ENCODE peak calls at places on chromosomes 5 and 9, in five cellular contexts. D is HepG2, H is IMR-90, A is SK-N-SH, J is GM12878. F is an unnamed sample.

GRCh38 chr9:100933656-100934055 is 94.9 kb upstream of the PLPPR1 start:
- DNase-seq in J (no peak), D (no peak), A (no peak), H (no peak), F (no peak)

GRCh38 chr9:29021632-29022031 is 1448.4 kb upstream of the C9orf72 start:
- DNase-seq in D (no peak), A (no peak), J (no peak), H (no peak), F (no peak)

GRCh38 chr9:26326473-26327044 is 566.0 kb downstream of the CAAP1 start:
- DNase-seq in H (peak; percentile 81), A (peak; percentile 44), D (peak; percentile 44), J (peak; percentile 17), F (no peak)

GRCh38 chr9:125999504-125999881 is 252.3 kb downstream of the PBX3 start:
- DNase-seq in A (peak; percentile 24), J (no peak), D (no peak), H (no peak), F (no peak)

GRCh38 chr9:37953775-37954437 is 50.0 kb upstream of the SLC25A51 start:
- DNase-seq in D (no peak), J (peak; percentile 80), H (peak; percentile 100), A (no peak), F (peak; percentile 77)

GRCh38 chr9:25677301-25678146 is 720 bp downstream of the TUSC1 start:
- DNase-seq in H (peak; percentile 55), A (peak; percentile 87), J (no peak), D (no peak), F (no peak)

GRCh38 chr9:114592356-114592755 is 4.8 kb downstream of the ATP6V1G1 start:
- DNase-seq in D (no peak), A (no peak), H (peak; percentile 49), J (no peak), F (no peak)

GRCh38 chr5:170173227-170173626 is 59.6 kb upstream of the C5orf58 start:
- DNase-seq in A (no peak), J (no peak), D (no peak), H (peak; percentile 23), F (no peak)

GRCh38 chr5:132073231-132074013 is at the start of gene CSF2:
- DNase-seq in H (peak; percentile 40), J (no peak), D (peak; percentile 45), A (no peak), F (no peak)

GRCh38 chr9:134165357-134166315 is 1.3 kb upstream of the RNU6ATAC start:
- DNase-seq in H (peak; percentile 19), D (no peak), A (peak; percentile 63), J (no peak), F (no peak)

GRCh38 chr9:6946583-6946982 is 188.8 kb downstream of the KDM4C start:
- DNase-seq in H (no peak), A (no peak), J (no peak), D (no peak), F (no peak)

GRCh38 chr5:142421625-142422397 is 97.0 kb upstream of the SPRY4 start:
- DNase-seq in A (no peak), J (no peak), H (no peak), D (no peak), F (no peak)

GRCh38 chr5:65209341-65209740 is 272.4 kb downstream of the ADAMTS6 start:
- DNase-seq in J (no peak), D (no peak), A (no peak), H (peak; percentile 96), F (no peak)

GRCh38 chr5:50751064-50751657 is 84.7 kb downstream of the PARP8 start:
- DNase-seq in H (peak; percentile 55), J (peak; percentile 27), D (peak; percentile 30), A (peak; percentile 48), F (peak; percentile 36)

DNA sequence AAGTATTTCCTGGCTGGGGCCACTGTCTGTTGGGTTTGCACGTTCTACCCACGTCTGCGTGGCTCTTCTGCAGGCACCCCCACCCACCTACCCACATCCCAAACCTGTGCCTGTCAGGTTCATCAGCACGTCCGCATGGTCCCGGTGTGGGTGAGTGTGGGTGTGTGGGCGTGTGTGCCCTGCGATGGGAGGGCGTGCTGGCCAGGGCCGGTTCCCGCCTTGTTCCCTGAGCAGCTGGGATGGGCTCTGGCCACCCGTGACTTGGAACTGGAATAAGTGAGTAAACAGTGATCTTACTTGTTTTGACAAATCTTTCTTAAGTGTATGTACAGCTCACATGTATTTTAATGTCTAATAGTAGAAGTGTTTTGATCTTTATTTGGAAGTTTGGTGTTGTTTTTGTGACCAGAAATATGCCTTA is 20.4 kb downstream of the ERGIC1 start:
- DNase-seq in J (no peak), A (no peak), D (no peak), H (peak; percentile 63), F (no peak)
- TF ChIP-seq MXI1 in J (no peak), A (no peak), D (no peak), H (no peak), F (no peak)

DNA sequence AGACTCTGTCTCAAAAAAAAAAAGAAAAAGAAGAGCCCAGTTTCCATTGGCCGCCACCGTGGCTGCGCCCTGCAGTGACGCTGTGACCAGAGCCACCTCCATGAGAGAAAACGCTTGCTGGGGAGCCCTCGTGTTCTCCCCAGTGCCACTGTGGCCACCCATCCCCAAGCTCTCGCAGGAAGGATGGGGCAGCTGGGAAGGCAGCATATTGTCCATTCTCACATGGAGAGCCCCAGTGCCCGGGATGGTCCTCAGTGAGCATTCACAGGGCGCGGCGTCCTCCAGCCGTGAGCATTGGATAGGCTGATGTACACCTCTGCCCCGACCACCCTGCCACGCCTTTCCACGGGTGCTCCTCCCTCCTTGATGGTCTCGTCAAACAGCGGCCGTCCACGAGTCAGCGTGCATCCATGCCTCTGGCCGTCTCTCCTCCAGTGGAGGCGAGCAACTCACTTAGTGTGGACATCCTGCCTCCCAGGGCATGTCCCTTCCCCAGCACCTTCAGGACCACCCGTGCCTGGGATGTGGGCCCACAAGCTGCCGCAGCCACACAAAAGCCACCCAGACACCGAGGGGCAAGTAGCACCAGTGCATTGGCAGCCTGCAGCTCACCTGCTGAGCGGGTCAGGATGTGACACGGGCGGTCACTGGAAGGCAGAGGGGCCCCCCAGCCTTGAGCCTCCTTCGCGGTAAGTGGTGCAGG is 23.4 kb upstream of the SLC6A19 start:
- DNase-seq in D (no peak), A (no peak), J (no peak), H (no peak), F (no peak)
- TF ChIP-seq MXI1 in D (no peak), A (no peak), J (no peak), H (no peak), F (no peak)

DNA sequence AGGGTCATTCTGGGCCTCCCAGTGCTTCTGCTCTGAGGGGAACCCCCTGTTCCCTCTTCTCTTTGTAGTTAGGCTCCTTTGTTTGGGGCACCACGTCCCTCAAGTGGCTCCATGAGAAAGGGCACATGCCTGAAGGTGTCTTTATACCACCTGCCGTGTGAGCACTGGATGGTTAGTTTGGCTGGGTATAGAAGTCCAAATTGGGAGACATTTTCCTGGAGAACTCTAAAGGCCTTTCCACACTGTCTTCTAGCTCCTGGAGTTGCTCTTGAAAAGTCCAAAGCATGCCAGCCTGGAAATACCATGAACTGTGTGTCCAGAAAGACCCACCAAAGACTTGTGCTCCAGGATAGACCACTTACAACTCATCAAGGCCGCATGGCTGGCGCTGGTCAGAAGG is 11.1 kb upstream of the CCDC187 start:
- DNase-seq in D (no peak), J (no peak), H (no peak), A (no peak), F (no peak)
- TF ChIP-seq MXI1 in D (no peak), J (no peak), H (no peak), A (no peak), F (no peak)

DNA sequence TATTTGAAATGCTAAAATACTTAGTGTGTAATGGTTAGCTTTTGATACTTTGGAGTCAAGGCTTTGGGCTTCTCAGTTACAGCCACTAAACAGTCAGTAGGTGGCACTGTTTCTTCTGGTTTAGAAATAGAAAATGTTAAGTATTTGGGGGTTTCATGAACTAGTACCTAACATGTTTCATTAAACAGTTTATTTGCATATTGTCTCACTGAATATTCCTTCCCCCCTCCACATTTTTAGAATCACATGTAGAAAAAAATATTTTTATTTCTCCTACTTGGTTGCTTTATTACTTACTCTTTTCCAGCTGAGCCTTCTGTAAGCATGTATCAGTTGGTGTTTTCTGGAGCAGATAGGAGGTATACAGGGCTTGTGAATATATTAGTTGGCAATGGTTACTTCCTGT is 48.0 kb downstream of the IPO11 start:
- DNase-seq in A (peak; percentile 41), H (peak; percentile 68), D (peak; percentile 35), J (no peak), F (peak; percentile 32)
- TF ChIP-seq MXI1 in A (no peak), H (no peak), D (no peak), J (no peak), F (no peak)

F was measured in K562.